ENCODE peak calls at places on chromosomes 12 and 14, in six cellular contexts. One of them, this sample, is unnamed.

GRCh38 chr12:113831016-113831415 is 135.1 kb downstream of the RBM19 start:
- DNase-seq in breast epithelium: no peak
- DNase-seq in left ventricle myocardium superior: no peak
- DNase-seq in A549: no peak
- DNase-seq in uterus: no peak
- DNase-seq in naive thymus-derived CD8-positive, alpha-beta T cell: no peak
- DNase-seq in this sample: peak

GRCh38 chr12:121893901-121894540 is 5.4 kb downstream of the PSMD9 start:
- DNase-seq in naive thymus-derived CD8-positive, alpha-beta T cell: no peak
- DNase-seq in uterus: no peak
- DNase-seq in breast epithelium: no peak
- DNase-seq in left ventricle myocardium superior: no peak
- DNase-seq in A549: peak
- DNase-seq in this sample: peak

GRCh38 chr12:51391047-51391837 is at the start of gene GALNT6:
- DNase-seq in breast epithelium: no peak
- DNase-seq in naive thymus-derived CD8-positive, alpha-beta T cell: peak
- DNase-seq in uterus: no peak
- DNase-seq in left ventricle myocardium superior: peak
- DNase-seq in A549: no peak
- DNase-seq in this sample: no peak

GRCh38 chr12:100289011-100289410 is 22.0 kb downstream of the SCYL2 start:
- DNase-seq in uterus: no peak
- DNase-seq in naive thymus-derived CD8-positive, alpha-beta T cell: no peak
- DNase-seq in left ventricle myocardium superior: no peak
- DNase-seq in breast epithelium: no peak
- DNase-seq in A549: no peak
- DNase-seq in this sample: no peak

GRCh38 chr14:95533391-95533821 is 1.4 kb upstream of the GLRX5 start:
- DNase-seq in uterus: no peak
- DNase-seq in A549: peak
- DNase-seq in breast epithelium: peak
- DNase-seq in left ventricle myocardium superior: no peak
- DNase-seq in naive thymus-derived CD8-positive, alpha-beta T cell: no peak
- DNase-seq in this sample: peak

GRCh38 chr14:91839754-91840153 is 27.6 kb downstream of the TC2N start:
- DNase-seq in A549: no peak
- DNase-seq in breast epithelium: no peak
- DNase-seq in uterus: no peak
- DNase-seq in left ventricle myocardium superior: no peak
- DNase-seq in naive thymus-derived CD8-positive, alpha-beta T cell: no peak
- DNase-seq in this sample: no peak

GRCh38 chr14:31927348-31927826 is 149.7 kb upstream of the ARHGAP5 start:
- DNase-seq in left ventricle myocardium superior: peak
- DNase-seq in breast epithelium: no peak
- DNase-seq in A549: peak
- DNase-seq in uterus: no peak
- DNase-seq in naive thymus-derived CD8-positive, alpha-beta T cell: no peak
- DNase-seq in this sample: peak

GRCh38 chr12:131096681-131097181 is 143.0 kb downstream of the ADGRD1 start:
- DNase-seq in naive thymus-derived CD8-positive, alpha-beta T cell: no peak
- DNase-seq in left ventricle myocardium superior: peak
- DNase-seq in uterus: no peak
- DNase-seq in breast epithelium: no peak
- DNase-seq in A549: no peak
- DNase-seq in this sample: no peak

GRCh38 chr12:88300931-88301330 is 158.8 kb downstream of the TMTC3 start:
- DNase-seq in breast epithelium: no peak
- DNase-seq in left ventricle myocardium superior: no peak
- DNase-seq in A549: peak
- DNase-seq in naive thymus-derived CD8-positive, alpha-beta T cell: no peak
- DNase-seq in uterus: no peak
- DNase-seq in this sample: no peak

This sample was measured in fibroblast of pulmonary artery.